ENCODE peak calls at places on chromosomes 11 and 22, in nine cellular contexts. A is CD4-positive, CD25-positive, alpha-beta regulatory T cell; K is activated naive CD4-positive, alpha-beta T cell; R is coronary artery; B is NCI-H1930; I is HuH-7; C is ureter; Q is activated CD8-positive, alpha-beta memory T cell treated with anti-CD3 and anti-CD28 coated beads for 48 hours; N is HTR-8/SVneo. H is an unnamed sample.

GRCh38 chr11:116976941-116977570 is 121.2 kb downstream of the SIK3 start:
- DNase-seq in Q (no peak), C (no peak), A (no peak), N (no peak), R (no peak), K (no peak), B (no peak), I (no peak), H (no peak)

GRCh38 chr11:18036456-18036855 is 9.6 kb downstream of the TPH1 start:
- DNase-seq in N (no peak), A (no peak), B (no peak), Q (no peak), K (no peak), I (no peak), R (no peak), C (no peak), H (no peak)

GRCh38 chr11:3123761-3124733 is 41.1 kb downstream of the OSBPL5 start:
- DNase-seq in N (peak), I (no peak), A (no peak), C (peak), R (peak), B (no peak), Q (no peak), K (no peak), H (peak)

GRCh38 chr11:62591448-62592215 is at the start of gene TUT1:
- DNase-seq in I (peak), B (peak), K (peak), Q (peak), C (peak), A (peak), N (peak), R (peak), H (peak)

GRCh38 chr11:36012410-36012809 is 68.5 kb downstream of the LDLRAD3 start:
- DNase-seq in B (no peak), K (no peak), R (no peak), N (peak), A (no peak), I (no peak), C (no peak), Q (no peak), H (no peak)

GRCh38 chr22:43042101-43042780 is 27.3 kb upstream of the PACSIN2 start:
- DNase-seq in B (no peak), I (no peak), R (no peak), C (no peak), N (no peak), Q (no peak), K (no peak), A (no peak), H (no peak)

GRCh38 chr11:7251836-7252682 is at the start of gene SYT9:
- DNase-seq in C (peak), N (no peak), K (no peak), R (peak), A (peak), B (peak), Q (no peak), I (no peak), H (peak)

GRCh38 chr11:69353696-69354544 is 60.0 kb downstream of the MYEOV start:
- DNase-seq in N (no peak), K (no peak), C (no peak), A (no peak), Q (no peak), R (no peak), B (no peak), I (no peak), H (peak)

GRCh38 chr22:49951001-49951677 is 9.4 kb upstream of the PIM3 start:
- DNase-seq in K (no peak), R (no peak), B (no peak), N (no peak), Q (peak), A (no peak), I (no peak), C (peak), H (no peak)

GRCh38 chr22:39925273-39925672 is 24.4 kb downstream of the GRAP2 start:
- DNase-seq in R (no peak), K (no peak), I (no peak), B (no peak), C (no peak), Q (no peak), A (no peak), N (no peak), H (no peak)

GRCh38 chr11:2797741-2798361 is 87.7 kb downstream of the CDKN1C start:
- DNase-seq in B (no peak), N (no peak), A (no peak), I (no peak), R (peak), Q (no peak), K (no peak), C (peak), H (peak)

GRCh38 chr22:26550498-26551033 is 38.3 kb upstream of the TFIP11 start:
- DNase-seq in R (peak), N (peak), Q (no peak), B (no peak), C (no peak), K (no peak), A (no peak), I (no peak), H (peak)

H was measured in left lobe of liver.